ENCODE peak calls at places on chromosomes 16 and 17, in eight cellular contexts. One of them, this sample, is unnamed.

GRCh38 chr16:50245417-50246298 is 20.7 kb upstream of the ADCY7 start:
- DNase-seq in HCT116: peak; percentile 39
- DNase-seq in uterus: no peak
- DNase-seq in GM23248: peak; percentile 91
- DNase-seq in fibroblast of lung: peak; percentile 66
- DNase-seq in mesenchymal stem cell: peak; percentile 53
- DNase-seq in thoracic aorta: no peak
- DNase-seq in GM23338: peak; percentile 48
- DNase-seq in this sample: peak; percentile 27

GRCh38 chr16:57535680-57536305 is 578 bp downstream of the CCDC102A start:
- DNase-seq in HCT116: peak; percentile 79
- DNase-seq in mesenchymal stem cell: peak; percentile 90
- DNase-seq in GM23248: peak; percentile 96
- DNase-seq in thoracic aorta: peak; percentile 74
- DNase-seq in uterus: peak; percentile 94
- DNase-seq in GM23338: peak; percentile 94
- DNase-seq in fibroblast of lung: peak; percentile 90
- DNase-seq in this sample: peak; percentile 93

GRCh38 chr17:4043862-4044261 is 79.6 kb upstream of the ATP2A3 start:
- DNase-seq in fibroblast of lung: no peak
- DNase-seq in thoracic aorta: no peak
- DNase-seq in uterus: no peak
- DNase-seq in GM23338: no peak
- DNase-seq in mesenchymal stem cell: no peak
- DNase-seq in HCT116: no peak
- DNase-seq in GM23248: no peak
- DNase-seq in this sample: peak; percentile 63

GRCh38 chr16:19282101-19282500 is 3.4 kb upstream of the CLEC19A start:
- DNase-seq in GM23338: no peak
- DNase-seq in HCT116: no peak
- DNase-seq in thoracic aorta: no peak
- DNase-seq in GM23248: no peak
- DNase-seq in fibroblast of lung: no peak
- DNase-seq in mesenchymal stem cell: no peak
- DNase-seq in uterus: no peak
- DNase-seq in this sample: no peak

GRCh38 chr17:1379930-1380313 is 20.1 kb downstream of the YWHAE start:
- DNase-seq in thoracic aorta: no peak
- DNase-seq in uterus: no peak
- DNase-seq in HCT116: no peak
- DNase-seq in fibroblast of lung: no peak
- DNase-seq in GM23248: peak; percentile 50
- DNase-seq in GM23338: no peak
- DNase-seq in mesenchymal stem cell: peak; percentile 38
- DNase-seq in this sample: no peak

GRCh38 chr16:14609716-14610115 is 20.3 kb downstream of the PARN start:
- DNase-seq in GM23338: no peak
- DNase-seq in GM23248: no peak
- DNase-seq in fibroblast of lung: no peak
- DNase-seq in HCT116: no peak
- DNase-seq in thoracic aorta: no peak
- DNase-seq in mesenchymal stem cell: no peak
- DNase-seq in uterus: no peak
- DNase-seq in this sample: no peak

GRCh38 chr17:3687949-3688614 is 7.9 kb downstream of the P2RX5 start:
- DNase-seq in GM23248: peak; percentile 39
- DNase-seq in thoracic aorta: no peak
- DNase-seq in GM23338: peak; percentile 65
- DNase-seq in uterus: no peak
- DNase-seq in HCT116: no peak
- DNase-seq in mesenchymal stem cell: no peak
- DNase-seq in fibroblast of lung: no peak
- DNase-seq in this sample: no peak

GRCh38 chr16:81266680-81267095 is 28.2 kb downstream of the BCO1 start:
- DNase-seq in uterus: no peak
- DNase-seq in GM23248: no peak
- DNase-seq in HCT116: no peak
- DNase-seq in fibroblast of lung: peak; percentile 36
- DNase-seq in mesenchymal stem cell: no peak
- DNase-seq in thoracic aorta: no peak
- DNase-seq in GM23338: no peak
- DNase-seq in this sample: no peak

GRCh38 chr17:44911133-44912001 is 3.9 kb downstream of the GFAP start:
- DNase-seq in fibroblast of lung: peak; percentile 34
- DNase-seq in GM23338: peak; percentile 93
- DNase-seq in GM23248: peak; percentile 73
- DNase-seq in thoracic aorta: no peak
- DNase-seq in HCT116: peak; percentile 35
- DNase-seq in uterus: peak; percentile 49
- DNase-seq in mesenchymal stem cell: peak; percentile 76
- DNase-seq in this sample: peak; percentile 41

GRCh38 chr17:6796017-6796886 is 20.2 kb downstream of the FBXO39 start:
- DNase-seq in mesenchymal stem cell: no peak
- DNase-seq in thoracic aorta: no peak
- DNase-seq in HCT116: no peak
- DNase-seq in uterus: no peak
- DNase-seq in fibroblast of lung: no peak
- DNase-seq in GM23248: peak; percentile 11
- DNase-seq in GM23338: no peak
- DNase-seq in this sample: no peak

GRCh38 chr17:14214271-14214670 is 22.4 kb downstream of the CDRT15 start:
- DNase-seq in thoracic aorta: no peak
- DNase-seq in fibroblast of lung: no peak
- DNase-seq in GM23338: no peak
- DNase-seq in mesenchymal stem cell: no peak
- DNase-seq in HCT116: no peak
- DNase-seq in GM23248: peak; percentile 79
- DNase-seq in uterus: no peak
- DNase-seq in this sample: no peak

GRCh38 chr17:34254651-34255380 is at the start of gene CCL2:
- DNase-seq in GM23338: peak; percentile 85
- DNase-seq in thoracic aorta: peak; percentile 60
- DNase-seq in uterus: peak; percentile 81
- DNase-seq in fibroblast of lung: peak; percentile 90
- DNase-seq in mesenchymal stem cell: peak; percentile 82
- DNase-seq in GM23248: peak; percentile 78
- DNase-seq in HCT116: no peak
- DNase-seq in this sample: no peak

GRCh38 chr16:88359008-88359407 is 23.8 kb upstream of the ZNF469 start:
- DNase-seq in HCT116: no peak
- DNase-seq in mesenchymal stem cell: no peak
- DNase-seq in uterus: no peak
- DNase-seq in thoracic aorta: no peak
- DNase-seq in GM23248: no peak
- DNase-seq in GM23338: no peak
- DNase-seq in fibroblast of lung: no peak
- DNase-seq in this sample: no peak

GRCh38 chr17:82547981-82548380 is 28.4 kb downstream of the FOXK2 start:
- DNase-seq in mesenchymal stem cell: no peak
- DNase-seq in fibroblast of lung: no peak
- DNase-seq in GM23338: no peak
- DNase-seq in thoracic aorta: no peak
- DNase-seq in uterus: no peak
- DNase-seq in HCT116: no peak
- DNase-seq in GM23248: no peak
- DNase-seq in this sample: no peak
- H3K4me1 ChIP-seq in mesenchymal stem cell: peaks cover 15% of the 10 kb centered on the region
- H3K4me1 ChIP-seq in fibroblast of lung: peaks cover 3% of the 10 kb centered on the region
- H3K4me1 ChIP-seq in GM23338: peaks cover 15% of the 10 kb centered on the region
- H3K4me1 ChIP-seq in thoracic aorta: peaks cover 23% of the 10 kb centered on the region
- H3K4me1 ChIP-seq in uterus: peaks cover 3% of the 10 kb centered on the region
- H3K4me1 ChIP-seq in HCT116: peaks cover 15% of the 10 kb centered on the region
- H3K4me1 ChIP-seq in GM23248: peaks cover 6% of the 10 kb centered on the region
- H3K4me1 ChIP-seq in this sample: peaks cover 12% of the 10 kb centered on the region

GRCh38 chr16:66714659-66715307 is 18.2 kb upstream of the CMTM4 start:
- DNase-seq in thoracic aorta: no peak
- DNase-seq in mesenchymal stem cell: no peak
- DNase-seq in HCT116: no peak
- DNase-seq in GM23338: no peak
- DNase-seq in GM23248: no peak
- DNase-seq in fibroblast of lung: no peak
- DNase-seq in uterus: no peak
- DNase-seq in this sample: no peak
- H3K27ac ChIP-seq in thoracic aorta: no peak overlapping the region
- H3K27ac ChIP-seq in mesenchymal stem cell: no peak overlapping the region
- H3K27ac ChIP-seq in HCT116: no peak overlapping the region
- H3K27ac ChIP-seq in GM23338: no peak overlapping the region
- H3K27ac ChIP-seq in GM23248: no peak overlapping the region
- H3K27ac ChIP-seq in fibroblast of lung: no peak overlapping the region
- H3K27ac ChIP-seq in uterus: no peak overlapping the region
- H3K27ac ChIP-seq in this sample: no peak overlapping the region

GRCh38 chr16:27322858-27323780 is 9.3 kb downstream of the IL4R start:
- DNase-seq in GM23248: no peak
- DNase-seq in GM23338: no peak
- DNase-seq in HCT116: no peak
- DNase-seq in uterus: peak; percentile 10
- DNase-seq in thoracic aorta: no peak
- DNase-seq in mesenchymal stem cell: no peak
- DNase-seq in fibroblast of lung: no peak
- DNase-seq in this sample: no peak
- H3K4me1 ChIP-seq in GM23248: peaks cover 29% of the 10 kb centered on the region
- H3K4me1 ChIP-seq in GM23338: peaks cover 47% of the 10 kb centered on the region
- H3K4me1 ChIP-seq in HCT116: peaks cover 12% of the 10 kb centered on the region
- H3K4me1 ChIP-seq in uterus: peaks cover 7% of the 10 kb centered on the region
- H3K4me1 ChIP-seq in thoracic aorta: peaks cover 16% of the 10 kb centered on the region
- H3K4me1 ChIP-seq in mesenchymal stem cell: peaks cover 35% of the 10 kb centered on the region
- H3K4me1 ChIP-seq in fibroblast of lung: peaks cover 12% of the 10 kb centered on the region
- H3K4me1 ChIP-seq in this sample: peaks cover 91% of the 10 kb centered on the region

DNA sequence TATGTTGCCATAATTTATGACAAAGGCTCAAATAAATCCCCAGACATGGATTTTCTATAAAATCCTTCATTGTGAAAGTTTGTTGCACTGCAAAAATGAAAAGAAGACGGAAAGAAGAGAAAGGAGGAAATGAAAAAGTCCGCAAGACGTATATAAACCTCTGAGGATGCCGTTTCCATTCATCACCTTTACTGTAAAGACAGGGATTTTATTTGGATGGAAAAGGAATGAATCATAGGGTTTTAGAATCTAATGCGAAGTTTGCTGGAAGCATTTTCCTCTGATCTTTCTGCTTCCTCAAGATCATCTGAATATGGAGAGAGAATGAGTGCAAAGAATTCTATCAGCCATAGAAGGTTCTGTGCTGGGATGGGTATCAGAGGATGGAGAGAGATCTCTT is 48.8 kb upstream of the XYLT1 start:
- DNase-seq in fibroblast of lung: peak; percentile 69
- DNase-seq in mesenchymal stem cell: no peak
- DNase-seq in GM23248: no peak
- DNase-seq in GM23338: no peak
- DNase-seq in uterus: no peak
- DNase-seq in thoracic aorta: no peak
- DNase-seq in HCT116: no peak
- DNase-seq in this sample: no peak
- H3K27ac ChIP-seq in fibroblast of lung: peak overlapping the region; percentile 69
- H3K27ac ChIP-seq in mesenchymal stem cell: no peak overlapping the region
- H3K27ac ChIP-seq in GM23248: peak overlapping the region; percentile 56
- H3K27ac ChIP-seq in GM23338: no peak overlapping the region
- H3K27ac ChIP-seq in uterus: no peak overlapping the region
- H3K27ac ChIP-seq in thoracic aorta: no peak overlapping the region
- H3K27ac ChIP-seq in HCT116: no peak overlapping the region
- H3K27ac ChIP-seq in this sample: no peak overlapping the region

DNA sequence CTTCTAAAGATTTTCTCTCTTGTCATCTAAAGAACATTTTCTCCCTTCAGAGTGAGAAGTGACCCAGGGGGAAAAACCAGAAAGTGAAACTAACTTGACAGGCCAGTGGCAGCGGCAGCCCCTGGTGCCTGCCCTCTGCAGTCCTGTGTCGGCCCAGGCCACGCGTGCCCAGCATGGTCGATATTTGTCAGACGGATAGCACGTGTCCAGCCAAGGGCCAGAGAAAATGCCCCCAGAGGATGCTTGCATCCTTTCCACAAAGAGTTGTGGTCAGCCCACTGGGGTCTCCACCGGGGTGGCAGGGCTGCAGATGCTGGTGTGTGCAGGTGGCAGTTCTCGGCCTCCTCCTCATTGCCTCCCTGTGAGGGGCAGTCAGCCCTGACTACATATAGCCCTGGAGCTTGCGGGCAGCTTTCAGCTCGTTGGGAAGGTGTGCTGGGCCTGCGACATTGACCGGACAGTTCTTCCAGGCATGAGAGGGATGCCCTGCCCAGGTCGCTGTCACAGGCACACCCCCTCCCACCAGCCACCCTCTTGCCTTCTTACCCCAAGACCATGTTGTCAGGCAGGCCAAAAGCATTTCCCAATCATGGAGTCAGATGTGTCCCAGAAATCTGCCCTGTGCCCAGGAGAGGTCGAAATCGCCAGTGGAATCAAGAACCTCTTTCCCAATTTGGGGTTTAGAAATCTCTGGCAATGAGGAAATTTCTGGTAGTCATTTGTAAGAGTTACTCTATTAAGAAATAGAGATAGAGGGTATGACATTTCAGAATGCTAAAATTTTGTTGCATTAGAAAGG is 176.9 kb downstream of the RAB11FIP4 start:
- DNase-seq in mesenchymal stem cell: no peak
- DNase-seq in GM23338: no peak
- DNase-seq in uterus: peak; percentile 55
- DNase-seq in thoracic aorta: no peak
- DNase-seq in HCT116: no peak
- DNase-seq in GM23248: peak; percentile 47
- DNase-seq in fibroblast of lung: no peak
- DNase-seq in this sample: no peak
- H3K4me1 ChIP-seq in mesenchymal stem cell: peaks cover 58% of the 10 kb centered on the region
- H3K4me1 ChIP-seq in GM23338: peaks cover 8% of the 10 kb centered on the region
- H3K4me1 ChIP-seq in uterus: peaks cover 14% of the 10 kb centered on the region
- H3K4me1 ChIP-seq in thoracic aorta: peaks cover 56% of the 10 kb centered on the region
- H3K4me1 ChIP-seq in HCT116: peaks cover 3% of the 10 kb centered on the region
- H3K4me1 ChIP-seq in GM23248: peaks cover 90% of the 10 kb centered on the region
- H3K4me1 ChIP-seq in fibroblast of lung: peaks cover 31% of the 10 kb centered on the region
- H3K4me1 ChIP-seq in this sample: no peaks in the 10 kb centered on the region

DNA sequence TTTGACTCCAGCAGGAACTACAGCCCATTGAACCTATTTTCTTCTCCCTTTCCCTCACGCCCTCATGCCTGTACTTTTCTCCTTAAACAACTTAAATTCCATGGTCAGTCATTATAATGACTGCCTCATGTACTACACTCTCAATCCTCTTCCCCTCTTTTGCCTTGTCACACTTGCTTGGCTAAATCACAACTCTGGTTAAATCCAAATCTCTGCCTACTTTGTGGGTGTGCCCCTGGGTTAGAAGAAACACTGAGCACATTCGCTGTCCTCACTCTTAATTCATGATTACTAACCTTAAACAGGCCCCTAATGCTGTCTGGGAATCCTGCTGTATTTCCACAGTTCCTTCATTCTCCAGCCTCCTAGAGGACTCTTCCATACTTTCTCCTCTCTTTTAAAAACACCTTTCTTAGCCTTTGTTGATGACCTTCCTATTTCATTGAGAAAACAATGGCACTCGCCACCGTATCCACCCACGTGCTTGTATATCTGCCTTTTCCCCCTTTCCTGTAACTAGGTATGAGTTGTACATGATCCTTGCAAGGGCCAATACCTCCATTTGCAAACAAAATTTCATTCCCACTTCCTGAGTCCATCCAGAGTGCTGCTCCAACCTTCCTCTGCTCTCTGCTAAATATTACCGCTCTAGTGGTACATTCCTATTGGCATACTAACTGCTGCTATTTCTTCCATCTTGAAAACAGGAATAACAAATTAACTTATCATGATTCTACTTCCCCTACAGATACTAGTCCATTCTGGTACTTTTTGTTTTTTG is 28.9 kb downstream of the ZNRF1 start:
- DNase-seq in GM23248: peak; percentile 41
- DNase-seq in thoracic aorta: no peak
- DNase-seq in HCT116: no peak
- DNase-seq in mesenchymal stem cell: no peak
- DNase-seq in fibroblast of lung: peak; percentile 54
- DNase-seq in GM23338: no peak
- DNase-seq in uterus: no peak
- DNase-seq in this sample: no peak
- H3K27ac ChIP-seq in GM23248: peak overlapping the region; percentile 83
- H3K27ac ChIP-seq in thoracic aorta: peak overlapping the region; percentile 75
- H3K27ac ChIP-seq in HCT116: no peak overlapping the region
- H3K27ac ChIP-seq in mesenchymal stem cell: no peak overlapping the region
- H3K27ac ChIP-seq in fibroblast of lung: peak overlapping the region; percentile 87
- H3K27ac ChIP-seq in GM23338: no peak overlapping the region
- H3K27ac ChIP-seq in uterus: peak overlapping the region; percentile 88
- H3K27ac ChIP-seq in this sample: no peak overlapping the region